ENCODE peak calls at places on chromosomes 2 and 18, in seven cellular contexts. One of them, this sample, is unnamed.

GRCh38 chr2:144372484-144373195 is 147.3 kb downstream of the ZEB2 start:
- DNase-seq in hypothalamus: no peak
- DNase-seq in B cell: no peak
- DNase-seq in NCI-H2171: no peak
- DNase-seq in AG08396: no peak
- DNase-seq in fibroblast of the conjunctiva: no peak
- DNase-seq in activated T-helper 1 cell treated with Interleukin-2 at 50 U/mL for 16 hours: no peak
- DNase-seq in this sample: no peak

GRCh38 chr2:27185331-27186026 is 26.4 kb upstream of the ATRAID start:
- DNase-seq in B cell: no peak
- DNase-seq in AG08396: no peak
- DNase-seq in fibroblast of the conjunctiva: no peak
- DNase-seq in hypothalamus: no peak
- DNase-seq in activated T-helper 1 cell treated with Interleukin-2 at 50 U/mL for 16 hours: no peak
- DNase-seq in NCI-H2171: peak; percentile 63
- DNase-seq in this sample: no peak

GRCh38 chr2:157627594-157628281 is 926 bp downstream of the ACVR1C start:
- DNase-seq in NCI-H2171: peak; percentile 30
- DNase-seq in activated T-helper 1 cell treated with Interleukin-2 at 50 U/mL for 16 hours: peak; percentile 15
- DNase-seq in fibroblast of the conjunctiva: no peak
- DNase-seq in hypothalamus: no peak
- DNase-seq in AG08396: peak; percentile 11
- DNase-seq in B cell: peak; percentile 42
- DNase-seq in this sample: no peak

GRCh38 chr2:240930631-240931318 is 24.6 kb downstream of the CROCC2 start:
- DNase-seq in NCI-H2171: no peak
- DNase-seq in AG08396: no peak
- DNase-seq in activated T-helper 1 cell treated with Interleukin-2 at 50 U/mL for 16 hours: no peak
- DNase-seq in hypothalamus: no peak
- DNase-seq in fibroblast of the conjunctiva: no peak
- DNase-seq in B cell: peak; percentile 24
- DNase-seq in this sample: no peak

GRCh38 chr2:457792-458430 is 170.0 kb upstream of the ALKAL2 start:
- DNase-seq in hypothalamus: no peak
- DNase-seq in B cell: no peak
- DNase-seq in activated T-helper 1 cell treated with Interleukin-2 at 50 U/mL for 16 hours: no peak
- DNase-seq in AG08396: no peak
- DNase-seq in fibroblast of the conjunctiva: no peak
- DNase-seq in NCI-H2171: no peak
- DNase-seq in this sample: no peak

GRCh38 chr2:239953418-239954061 is 71.6 kb downstream of the NDUFA10 start:
- DNase-seq in AG08396: peak; percentile 48
- DNase-seq in hypothalamus: no peak
- DNase-seq in NCI-H2171: no peak
- DNase-seq in B cell: no peak
- DNase-seq in activated T-helper 1 cell treated with Interleukin-2 at 50 U/mL for 16 hours: no peak
- DNase-seq in fibroblast of the conjunctiva: no peak
- DNase-seq in this sample: no peak

GRCh38 chr18:13369756-13370510 is 151.4 kb downstream of the LDLRAD4 start:
- DNase-seq in B cell: no peak
- DNase-seq in NCI-H2171: no peak
- DNase-seq in fibroblast of the conjunctiva: no peak
- DNase-seq in activated T-helper 1 cell treated with Interleukin-2 at 50 U/mL for 16 hours: no peak
- DNase-seq in AG08396: no peak
- DNase-seq in hypothalamus: no peak
- DNase-seq in this sample: no peak

GRCh38 chr2:218888341-218888740 is 7.7 kb downstream of the WNT10A start:
- DNase-seq in B cell: no peak
- DNase-seq in fibroblast of the conjunctiva: no peak
- DNase-seq in AG08396: no peak
- DNase-seq in hypothalamus: no peak
- DNase-seq in NCI-H2171: no peak
- DNase-seq in activated T-helper 1 cell treated with Interleukin-2 at 50 U/mL for 16 hours: no peak
- DNase-seq in this sample: no peak

GRCh38 chr2:223563462-223563861 is 38.7 kb downstream of the SCG2 start:
- DNase-seq in NCI-H2171: no peak
- DNase-seq in fibroblast of the conjunctiva: peak; percentile 50
- DNase-seq in AG08396: peak; percentile 42
- DNase-seq in B cell: no peak
- DNase-seq in hypothalamus: no peak
- DNase-seq in activated T-helper 1 cell treated with Interleukin-2 at 50 U/mL for 16 hours: no peak
- DNase-seq in this sample: no peak